ENCODE peak calls at places on chromosomes 3 and 15, in six cellular contexts. Q is AG04450, S is coronary artery, N is cardiac fibroblast, T is activated B cell treated with CpG ODN at 0.5 μM for 24 hours, U is Calu3. P is an unnamed sample.

GRCh38 chr3:8509961-8510360 is 8.3 kb downstream of the LMCD1 start:
- DNase-seq in T (no peak), N (peak), Q (peak), U (peak), S (no peak), P (no peak)

GRCh38 chr3:45084820-45085816 is 59.0 kb downstream of the CLEC3B start:
- DNase-seq in U (no peak), N (peak), T (no peak), S (no peak), Q (peak), P (no peak)

GRCh38 chr3:120181632-120182031 is 87.4 kb upstream of the GSK3B start:
- DNase-seq in U (peak), Q (no peak), N (no peak), T (no peak), S (no peak), P (no peak)

GRCh38 chr15:66294932-66295235 is 1.5 kb downstream of the DIS3L start:
- DNase-seq in S (no peak), N (no peak), Q (no peak), T (no peak), U (no peak), P (no peak)

GRCh38 chr15:73265536-73266153 is 103.1 kb downstream of the HCN4 start:
- DNase-seq in T (peak), N (peak), Q (peak), S (no peak), U (peak), P (no peak)

GRCh38 chr15:81256916-81257315 is 60.2 kb downstream of the IL16 start:
- DNase-seq in U (no peak), Q (no peak), N (peak), T (no peak), S (no peak), P (no peak)

GRCh38 chr15:59349715-59350420 is 22.8 kb downstream of the MYO1E start:
- DNase-seq in N (peak), U (peak), S (no peak), Q (peak), T (no peak), P (no peak)

GRCh38 chr3:112464264-112464663 is 35.0 kb downstream of the BTLA start:
- DNase-seq in S (no peak), Q (no peak), N (peak), U (no peak), T (no peak), P (no peak)

GRCh38 chr3:195903950-195904290 is 4.4 kb downstream of the TNK2 start:
- DNase-seq in U (no peak), Q (no peak), N (no peak), T (no peak), S (no peak), P (no peak)

GRCh38 chr15:65535192-65535591 is 4.9 kb downstream of the HACD3 start:
- DNase-seq in U (no peak), Q (no peak), N (no peak), T (no peak), S (no peak), P (no peak)

GRCh38 chr3:170724599-170724998 is 138.7 kb upstream of the SLC7A14 start:
- DNase-seq in S (peak), T (no peak), U (no peak), N (peak), Q (no peak), P (no peak)

GRCh38 chr3:89107461-89108035 is at the start of gene EPHA3:
- DNase-seq in N (peak), U (peak), T (peak), Q (peak), S (peak), P (peak)

GRCh38 chr3:152388631-152389030 is 119.9 kb downstream of the MBNL1 start:
- DNase-seq in U (no peak), Q (no peak), S (no peak), T (no peak), N (no peak), P (no peak)

GRCh38 chr15:67533873-67534272 is 8.6 kb upstream of the MAP2K5 start:
- DNase-seq in Q (no peak), T (no peak), U (no peak), S (no peak), N (no peak), P (no peak)

GRCh38 chr15:92733934-92734521 is 78.5 kb upstream of the FAM174B start:
- DNase-seq in N (peak), T (no peak), S (no peak), U (peak), Q (no peak), P (peak)

GRCh38 chr15:42107483-42107882 is 13.1 kb upstream of the PLA2G4D start:
- DNase-seq in T (no peak), S (no peak), N (no peak), U (peak), Q (no peak), P (no peak)

GRCh38 chr3:30631237-30631961 is 25.0 kb downstream of the TGFBR2 start:
- DNase-seq in N (peak), T (no peak), S (no peak), Q (no peak), U (no peak), P (no peak)

GRCh38 chr3:62159693-62160092 is 213.7 kb downstream of the FEZF2 start:
- DNase-seq in U (no peak), S (peak), T (no peak), N (peak), Q (no peak), P (peak)

GRCh38 chr3:35758358-35758757 is 119.0 kb downstream of the ARPP21 start:
- DNase-seq in U (no peak), Q (no peak), T (no peak), S (no peak), N (no peak), P (no peak)

GRCh38 chr15:72472907-72473669 is 1.0 kb upstream of the ARIH1 start:
- DNase-seq in N (peak), Q (no peak), S (no peak), U (no peak), T (no peak), P (no peak)

GRCh38 chr15:25682349-25682748 is 180.8 kb downstream of the ATP10A start:
- DNase-seq in U (no peak), T (no peak), S (peak), N (no peak), Q (no peak), P (peak)

GRCh38 chr3:39454818-39455217 is 12.7 kb upstream of the MOBP start:
- DNase-seq in U (no peak), T (no peak), N (no peak), Q (no peak), S (no peak), P (no peak)

GRCh38 chr3:187274977-187275338 is 16.6 kb downstream of the MASP1 start:
- DNase-seq in S (no peak), U (no peak), Q (no peak), T (no peak), N (no peak), P (no peak)

GRCh38 chr3:26589678-26590077 is 32.9 kb upstream of the LRRC3B start:
- DNase-seq in Q (no peak), N (no peak), S (no peak), U (no peak), T (no peak), P (no peak)

GRCh38 chr3:112394008-112394616 is 61.2 kb downstream of the CD200 start:
- DNase-seq in Q (peak), T (no peak), N (peak), U (no peak), S (no peak), P (no peak)

GRCh38 chr15:32042269-32042996 is 12.1 kb downstream of the CHRNA7 start:
- DNase-seq in T (no peak), Q (no peak), N (no peak), U (no peak), S (no peak), P (no peak)
- TF ChIP-seq CTCF in T (no peak), Q (no peak), N (no peak), U (no peak), S (no peak), P (peak)

GRCh38 chr3:48997102-48997637 is 7.1 kb downstream of the P4HTM start:
- DNase-seq in U (no peak), N (no peak), T (no peak), S (no peak), Q (no peak), P (no peak)
- TF ChIP-seq CTCF in U (no peak), N (no peak), T (no peak), S (no peak), Q (no peak), P (no peak)

GRCh38 chr3:31858439-31858838 is 122.6 kb downstream of the OSBPL10 start:
- DNase-seq in T (no peak), Q (no peak), U (peak), S (no peak), N (no peak), P (no peak)
- TF ChIP-seq CTCF in T (no peak), Q (no peak), U (no peak), S (no peak), N (no peak), P (no peak)

GRCh38 chr3:192817053-192817452 is 89.7 kb upstream of the FGF12 start:
- DNase-seq in Q (no peak), T (no peak), N (peak), U (no peak), S (no peak), P (no peak)

GRCh38 chr3:192816274-192816853 is 89.0 kb upstream of the FGF12 start:
- DNase-seq in Q (no peak), U (peak), T (no peak), S (no peak), N (peak), P (no peak)

GRCh38 chr3:192818126-192818525 is 90.8 kb upstream of the FGF12 start:
- DNase-seq in N (no peak), T (no peak), S (no peak), U (no peak), Q (no peak), P (no peak)

GRCh38 chr3:192817506-192817905 is 90.2 kb upstream of the FGF12 start:
- DNase-seq in U (no peak), N (no peak), S (no peak), Q (no peak), T (no peak), P (no peak)

DNA sequence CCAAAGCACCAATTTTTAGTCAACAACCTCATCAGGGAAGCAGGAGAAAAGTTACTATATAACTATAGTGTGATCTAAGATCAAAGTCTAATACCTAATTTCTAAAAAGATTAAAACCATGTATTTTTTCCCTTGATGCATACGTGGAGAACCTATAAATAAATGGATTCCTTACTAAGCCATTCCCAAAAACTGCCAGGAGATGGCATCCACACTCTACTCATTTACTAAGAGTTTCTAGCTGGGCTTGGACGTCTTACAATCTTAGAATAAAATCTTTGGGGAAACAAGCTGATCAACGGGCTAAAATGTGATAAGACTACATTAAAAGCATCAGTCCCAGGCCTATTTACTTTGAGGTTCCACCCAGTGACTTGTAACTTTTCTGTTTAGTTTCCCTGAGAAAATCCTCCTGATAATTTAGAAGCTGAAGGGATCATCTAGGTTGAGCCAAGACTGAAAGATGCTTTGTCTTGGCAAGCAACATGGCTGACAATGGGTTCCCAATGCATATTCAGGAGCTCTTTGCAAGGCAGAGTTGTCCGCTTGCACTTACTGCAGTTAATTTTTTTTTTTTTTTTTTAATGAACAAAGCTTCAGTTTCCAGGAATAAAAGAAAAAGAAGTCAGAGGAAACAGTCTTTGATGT is 85.5 kb upstream of the FGF12 start:
- DNase-seq in Q (no peak), N (peak), T (no peak), U (peak), S (no peak), P (no peak)
- TF ChIP-seq CTCF in Q (peak), N (peak), T (no peak), U (peak), S (no peak), P (peak)

GRCh38 chr15:45228931-45229330 is 23.1 kb upstream of the SLC28A2 start:
- DNase-seq in T (no peak), Q (no peak), S (no peak), N (no peak), U (no peak), P (no peak)

GRCh38 chr15:45231864-45232562 is 20.0 kb upstream of the SLC28A2 start:
- DNase-seq in U (no peak), S (no peak), T (no peak), N (no peak), Q (no peak), P (no peak)

GRCh38 chr15:45234562-45235235 is 17.3 kb upstream of the SLC28A2 start:
- DNase-seq in S (no peak), U (peak), Q (no peak), T (no peak), N (no peak), P (no peak)

GRCh38 chr15:45230246-45230965 is 21.6 kb upstream of the SLC28A2 start:
- DNase-seq in T (no peak), N (no peak), S (no peak), Q (no peak), U (no peak), P (no peak)

GRCh38 chr15:45231061-45231576 is 20.9 kb upstream of the SLC28A2 start:
- DNase-seq in Q (no peak), N (no peak), S (no peak), U (no peak), T (no peak), P (no peak)
- TF ChIP-seq CTCF in Q (no peak), N (no peak), S (no peak), U (no peak), T (no peak), P (no peak)

GRCh38 chr15:94135748-94136147 is 95.6 kb upstream of the MCTP2 start:
- DNase-seq in Q (no peak), S (no peak), T (no peak), N (no peak), U (no peak), P (no peak)
- TF ChIP-seq CTCF in Q (peak), S (no peak), T (no peak), N (no peak), U (no peak), P (no peak)

DNA sequence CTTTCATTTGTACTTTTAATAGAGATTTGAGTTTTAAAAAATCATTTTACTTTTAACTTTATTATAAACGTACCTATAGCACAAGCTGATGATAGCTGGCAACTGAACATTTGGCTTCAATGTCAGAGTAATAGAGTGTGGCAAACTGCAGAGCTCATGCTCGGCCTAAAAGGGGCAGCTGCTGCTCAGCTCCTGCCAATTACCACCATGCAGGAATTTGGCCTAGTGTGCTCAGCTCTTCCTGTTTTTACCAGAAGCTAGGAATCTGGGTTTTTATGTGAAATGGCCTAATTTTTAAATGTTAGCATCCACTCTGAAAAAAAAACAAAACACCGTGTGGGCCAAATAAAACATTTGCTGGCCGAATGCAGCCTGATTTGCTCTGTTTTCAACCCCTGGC is 1.8 kb downstream of the IFT122 start:
- DNase-seq in U (no peak), Q (no peak), S (no peak), T (no peak), N (peak), P (no peak)
- TF ChIP-seq CTCF in U (no peak), Q (peak), S (no peak), T (no peak), N (peak), P (no peak)

DNA sequence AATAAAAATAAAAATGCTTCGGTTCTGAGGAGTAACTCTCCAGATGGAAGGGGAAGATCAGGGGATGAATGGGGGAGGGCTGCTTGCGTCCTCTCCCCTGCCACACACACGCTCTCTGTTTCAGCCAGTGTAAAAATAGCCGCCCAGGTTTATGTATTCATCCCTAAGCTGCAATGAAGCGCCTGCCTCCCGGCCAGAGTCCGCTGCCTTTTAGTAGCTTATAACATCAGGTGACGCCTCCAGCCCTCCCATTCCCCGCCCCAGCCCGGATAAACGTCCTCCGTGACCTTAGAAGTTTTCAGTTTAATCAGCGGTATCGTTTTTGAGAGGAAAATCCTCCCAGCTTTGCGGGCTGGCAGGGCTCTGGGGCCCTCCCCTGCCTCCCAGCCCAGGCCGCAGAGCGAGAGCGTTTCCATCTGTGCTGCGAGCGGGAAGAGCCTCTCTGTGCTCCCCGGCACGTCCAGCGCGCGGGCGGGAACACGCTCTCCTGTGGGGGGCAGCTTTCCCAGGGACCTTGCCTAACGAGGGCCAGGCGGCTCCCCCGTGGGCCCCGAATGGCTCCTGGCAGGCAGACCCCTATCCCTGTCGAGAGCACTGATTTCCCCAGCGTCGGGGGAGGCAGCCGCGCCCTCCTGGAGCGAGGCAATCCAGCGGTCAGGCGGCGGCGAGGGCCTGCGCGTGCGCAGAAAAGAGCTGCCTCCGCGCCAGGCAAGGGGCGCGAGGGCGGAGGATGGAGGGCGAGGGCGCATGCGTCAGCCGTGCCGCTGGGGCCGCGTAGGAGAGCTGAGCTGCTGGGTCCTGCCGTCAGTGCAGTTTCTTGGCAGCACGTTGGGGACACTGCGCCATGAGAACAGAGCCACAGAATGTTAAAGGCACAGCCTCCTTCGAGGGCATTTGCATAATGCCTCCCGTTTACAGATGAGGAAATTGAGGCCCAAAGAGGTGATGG is 71.2 kb downstream of the CCNL1 start:
- DNase-seq in N (peak), T (peak), Q (peak), S (peak), U (peak), P (peak)
- TF ChIP-seq CTCF in N (peak), T (no peak), Q (no peak), S (no peak), U (peak), P (peak)